ENCODE peak calls at places on chromosomes 2 and 18, in six cellular contexts. One of them, this sample, is unnamed.

GRCh38 chr2:157424374-157424773 is 19.5 kb downstream of the CYTIP start:
- DNase-seq in HCT116: no peak
- DNase-seq in K562: no peak
- DNase-seq in HepG2: no peak
- DNase-seq in GM12878: no peak
- DNase-seq in H1: no peak
- DNase-seq in this sample: no peak

GRCh38 chr2:134762508-134762907 is 43.7 kb upstream of the TMEM163 start:
- DNase-seq in HCT116: no peak
- DNase-seq in K562: no peak
- DNase-seq in HepG2: no peak
- DNase-seq in GM12878: no peak
- DNase-seq in H1: no peak
- DNase-seq in this sample: no peak

GRCh38 chr2:207533609-207534008 is 3.8 kb downstream of the CREB1 start:
- DNase-seq in HCT116: no peak
- DNase-seq in K562: no peak
- DNase-seq in HepG2: no peak
- DNase-seq in GM12878: no peak
- DNase-seq in H1: no peak
- DNase-seq in this sample: no peak

GRCh38 chr2:62293490-62294212 is 97.7 kb downstream of the B3GNT2 start:
- DNase-seq in HCT116: no peak
- DNase-seq in K562: no peak
- DNase-seq in HepG2: peak; percentile 51
- DNase-seq in GM12878: no peak
- DNase-seq in H1: peak; percentile 47
- DNase-seq in this sample: peak; percentile 89

GRCh38 chr18:44518091-44518490 is 162.6 kb upstream of the SETBP1 start:
- DNase-seq in HCT116: no peak
- DNase-seq in K562: no peak
- DNase-seq in HepG2: no peak
- DNase-seq in GM12878: no peak
- DNase-seq in H1: no peak
- DNase-seq in this sample: no peak

GRCh38 chr2:239832995-239833727 is 192.0 kb downstream of the NDUFA10 start:
- DNase-seq in HCT116: no peak
- DNase-seq in K562: no peak
- DNase-seq in HepG2: no peak
- DNase-seq in GM12878: no peak
- DNase-seq in H1: no peak
- DNase-seq in this sample: no peak

GRCh38 chr2:190256087-190256486 is 63.5 kb downstream of the HIBCH start:
- DNase-seq in HCT116: no peak
- DNase-seq in K562: no peak
- DNase-seq in HepG2: no peak
- DNase-seq in GM12878: no peak
- DNase-seq in H1: no peak
- DNase-seq in this sample: no peak

GRCh38 chr2:239075918-239076727 is 228.2 kb downstream of the TWIST2 start:
- DNase-seq in HCT116: no peak
- DNase-seq in K562: no peak
- DNase-seq in HepG2: no peak
- DNase-seq in GM12878: no peak
- DNase-seq in H1: no peak
- DNase-seq in this sample: no peak

GRCh38 chr2:174699993-174700766 is 64.1 kb downstream of the CHRNA1 start:
- DNase-seq in HCT116: peak; percentile 34
- DNase-seq in K562: peak; percentile 63
- DNase-seq in HepG2: peak; percentile 40
- DNase-seq in GM12878: no peak
- DNase-seq in H1: no peak
- DNase-seq in this sample: no peak

GRCh38 chr2:190563109-190563508 is 28.6 kb upstream of the NEMP2 start:
- DNase-seq in HCT116: no peak
- DNase-seq in K562: no peak
- DNase-seq in HepG2: no peak
- DNase-seq in GM12878: no peak
- DNase-seq in H1: no peak
- DNase-seq in this sample: no peak

GRCh38 chr2:13545320-13545719 is 828.6 kb downstream of the TRIB2 start:
- DNase-seq in HCT116: no peak
- DNase-seq in K562: no peak
- DNase-seq in HepG2: no peak
- DNase-seq in GM12878: no peak
- DNase-seq in H1: no peak
- DNase-seq in this sample: no peak

GRCh38 chr2:13543550-13543949 is 826.8 kb downstream of the TRIB2 start:
- DNase-seq in HCT116: no peak
- DNase-seq in K562: no peak
- DNase-seq in HepG2: no peak
- DNase-seq in GM12878: no peak
- DNase-seq in H1: no peak
- DNase-seq in this sample: no peak

GRCh38 chr2:13542061-13542460 is 825.3 kb downstream of the TRIB2 start:
- DNase-seq in HCT116: no peak
- DNase-seq in K562: no peak
- DNase-seq in HepG2: no peak
- DNase-seq in GM12878: no peak
- DNase-seq in H1: no peak
- DNase-seq in this sample: no peak

GRCh38 chr2:13546131-13546530 is 829.4 kb downstream of the TRIB2 start:
- DNase-seq in HCT116: no peak
- DNase-seq in K562: no peak
- DNase-seq in HepG2: no peak
- DNase-seq in GM12878: no peak
- DNase-seq in H1: no peak
- DNase-seq in this sample: no peak

GRCh38 chr2:13542642-13543041 is 825.9 kb downstream of the TRIB2 start:
- DNase-seq in HCT116: no peak
- DNase-seq in K562: no peak
- DNase-seq in HepG2: no peak
- DNase-seq in GM12878: no peak
- DNase-seq in H1: no peak
- DNase-seq in this sample: no peak
- H3K9me3 ChIP-seq in HCT116: peaks cover 25% of the 10 kb centered on the region
- H3K9me3 ChIP-seq in K562: no peaks in the 10 kb centered on the region
- H3K9me3 ChIP-seq in HepG2: peaks cover 81% of the 10 kb centered on the region
- H3K9me3 ChIP-seq in GM12878: peaks cover 3% of the 10 kb centered on the region
- H3K9me3 ChIP-seq in H1: no peaks in the 10 kb centered on the region
- H3K9me3 ChIP-seq in this sample: no peaks in the 10 kb centered on the region

GRCh38 chr2:155733091-155733870 is 599.2 kb downstream of the NR4A2 start:
- DNase-seq in HCT116: no peak
- DNase-seq in K562: no peak
- DNase-seq in HepG2: no peak
- DNase-seq in GM12878: no peak
- DNase-seq in H1: no peak
- DNase-seq in this sample: no peak
- TF ChIP-seq ZNF274 in HCT116: no peak
- TF ChIP-seq ZNF274 in K562: no peak
- TF ChIP-seq ZNF274 in HepG2: no peak
- TF ChIP-seq ZNF274 in GM12878: no peak
- TF ChIP-seq ZNF274 in H1: no peak
- TF ChIP-seq ZNF274 in this sample: no peak

DNA sequence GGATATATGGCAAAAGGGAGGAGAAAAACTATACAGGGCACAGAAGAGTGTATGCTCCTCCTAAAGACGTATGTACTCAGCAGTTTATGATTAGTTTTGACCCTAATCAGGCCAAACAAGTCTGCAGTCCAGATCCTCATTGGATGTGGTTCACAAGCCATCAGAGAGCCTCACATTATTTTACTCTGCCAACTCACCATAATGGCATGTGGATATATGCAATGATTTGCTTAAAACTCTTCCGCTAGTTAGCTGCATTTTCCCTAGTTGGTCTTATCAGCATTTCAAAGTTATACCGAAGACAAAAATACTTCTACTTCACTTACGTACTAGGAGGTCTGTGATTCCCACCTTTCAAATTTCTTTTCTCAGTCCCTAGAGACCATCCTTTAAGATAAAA is 198.4 kb downstream of the CMPK2 start:
- DNase-seq in HCT116: no peak
- DNase-seq in K562: no peak
- DNase-seq in HepG2: no peak
- DNase-seq in GM12878: no peak
- DNase-seq in H1: no peak
- DNase-seq in this sample: no peak
- TF ChIP-seq YY1 in HCT116: no peak
- TF ChIP-seq YY1 in K562: no peak
- TF ChIP-seq YY1 in HepG2: no peak
- TF ChIP-seq YY1 in GM12878: no peak
- TF ChIP-seq YY1 in H1: no peak
- TF ChIP-seq YY1 in this sample: no peak

GRCh38 chr18:33906046-33906445 is 318.7 kb downstream of the NOL4 start:
- DNase-seq in HCT116: no peak
- DNase-seq in K562: no peak
- DNase-seq in HepG2: no peak
- DNase-seq in GM12878: no peak
- DNase-seq in H1: no peak
- DNase-seq in this sample: no peak
- H3K9me3 ChIP-seq in HCT116: peaks cover 20% of the 10 kb centered on the region
- H3K9me3 ChIP-seq in K562: no peaks in the 10 kb centered on the region
- H3K9me3 ChIP-seq in HepG2: peaks cover 72% of the 10 kb centered on the region
- H3K9me3 ChIP-seq in GM12878: no peaks in the 10 kb centered on the region
- H3K9me3 ChIP-seq in H1: peaks cover 35% of the 10 kb centered on the region
- H3K9me3 ChIP-seq in this sample: peaks cover 39% of the 10 kb centered on the region

GRCh38 chr18:35203001-35203553 is 37.8 kb upstream of the ZNF397 start:
- DNase-seq in HCT116: no peak
- DNase-seq in K562: no peak
- DNase-seq in HepG2: no peak
- DNase-seq in GM12878: no peak
- DNase-seq in H1: no peak
- DNase-seq in this sample: no peak
- TF ChIP-seq ZNF274 in HCT116: no peak
- TF ChIP-seq ZNF274 in K562: no peak
- TF ChIP-seq ZNF274 in HepG2: no peak
- TF ChIP-seq ZNF274 in GM12878: no peak
- TF ChIP-seq ZNF274 in H1: no peak
- TF ChIP-seq ZNF274 in this sample: no peak

GRCh38 chr2:167265722-167266121 is 377.4 kb downstream of the XIRP2 start:
- DNase-seq in HCT116: no peak
- DNase-seq in K562: no peak
- DNase-seq in HepG2: no peak
- DNase-seq in GM12878: no peak
- DNase-seq in H1: no peak
- DNase-seq in this sample: no peak

GRCh38 chr2:167265004-167265403 is 376.7 kb downstream of the XIRP2 start:
- DNase-seq in HCT116: no peak
- DNase-seq in K562: no peak
- DNase-seq in HepG2: no peak
- DNase-seq in GM12878: no peak
- DNase-seq in H1: no peak
- DNase-seq in this sample: no peak

GRCh38 chr2:167258712-167259111 is 370.4 kb downstream of the XIRP2 start:
- DNase-seq in HCT116: no peak
- DNase-seq in K562: no peak
- DNase-seq in HepG2: no peak
- DNase-seq in GM12878: no peak
- DNase-seq in H1: no peak
- DNase-seq in this sample: no peak

GRCh38 chr2:167264380-167264779 is 376.1 kb downstream of the XIRP2 start:
- DNase-seq in HCT116: no peak
- DNase-seq in K562: no peak
- DNase-seq in HepG2: peak; percentile 3
- DNase-seq in GM12878: no peak
- DNase-seq in H1: no peak
- DNase-seq in this sample: no peak
- TF ChIP-seq YY1 in HCT116: no peak
- TF ChIP-seq YY1 in K562: no peak
- TF ChIP-seq YY1 in HepG2: no peak
- TF ChIP-seq YY1 in GM12878: no peak
- TF ChIP-seq YY1 in H1: no peak
- TF ChIP-seq YY1 in this sample: no peak

This sample was measured in NT2/D1.